ENCODE peak calls at places on chromosomes 2 and 18, in five cellular contexts. Y is osteocyte; E is right atrium auricular region; C is stimulated activated naive CD4-positive, alpha-beta T cell treated with Interleukin-2 at 50 U/mL for 16 hours; K is substantia nigra. H is an unnamed sample.

GRCh38 chr18:49114556-49114955 is 163.8 kb upstream of the SMAD7 start:
- DNase-seq in C (no peak), K (no peak), E (no peak), Y (no peak), H (no peak)

GRCh38 chr18:37251679-37252078 is 313.9 kb downstream of the CELF4 start:
- DNase-seq in K (no peak), C (no peak), E (no peak), Y (no peak), H (no peak)

GRCh38 chr2:19868705-19869550 is 32.9 kb downstream of the TTC32 start:
- DNase-seq in K (no peak), E (no peak), C (peak), Y (no peak), H (no peak)

GRCh38 chr2:157782057-157782845 is 93.9 kb downstream of the ACVR1 start:
- DNase-seq in E (no peak), C (no peak), Y (no peak), K (no peak), H (no peak)

GRCh38 chr18:79484661-79485621 is 89.2 kb downstream of the NFATC1 start:
- DNase-seq in C (no peak), Y (peak), K (no peak), E (peak), H (no peak)

GRCh38 chr2:113211226-113212105 is 37.7 kb downstream of the PSD4 start:
- DNase-seq in K (no peak), C (no peak), E (peak), Y (no peak), H (no peak)

GRCh38 chr2:213219816-213220215 is 64.4 kb upstream of the SPAG16 start:
- DNase-seq in Y (no peak), C (no peak), K (no peak), E (no peak), H (no peak)

GRCh38 chr18:13563390-13563805 is 163.0 kb downstream of the FAM210A start:
- DNase-seq in Y (no peak), K (no peak), C (no peak), E (no peak), H (no peak)

GRCh38 chr2:176056411-176056810 is 27.4 kb downstream of the EVX2 start:
- DNase-seq in C (no peak), Y (no peak), E (no peak), K (no peak), H (peak)

GRCh38 chr18:24704921-24705620 is 244.6 kb downstream of the HRH4 start:
- DNase-seq in K (no peak), Y (no peak), C (no peak), E (no peak), H (peak)

GRCh38 chr18:68735498-68736343 is 20.8 kb upstream of the TMX3 start:
- DNase-seq in K (no peak), C (no peak), Y (no peak), E (no peak), H (peak)

GRCh38 chr2:112799291-112799975 is 15.1 kb upstream of the IL1A start:
- DNase-seq in C (no peak), Y (no peak), E (no peak), K (no peak), H (no peak)

GRCh38 chr2:192090878-192091277 is 103.9 kb downstream of the TMEFF2 start:
- DNase-seq in Y (no peak), C (no peak), K (no peak), E (no peak), H (peak)

GRCh38 chr2:188495990-188496431 is 204.3 kb downstream of the GULP1 start:
- DNase-seq in K (no peak), E (no peak), Y (no peak), C (no peak), H (no peak)

GRCh38 chr2:25310965-25311865 is 30.5 kb downstream of the DNMT3A start:
- DNase-seq in E (no peak), Y (no peak), K (no peak), C (no peak), H (peak)

GRCh38 chr2:215429424-215429823 is 6.4 kb downstream of the FN1 start:
- DNase-seq in C (no peak), Y (no peak), K (no peak), E (no peak), H (no peak)

GRCh38 chr2:155546715-155547555 is 785.6 kb downstream of the NR4A2 start:
- DNase-seq in E (no peak), K (no peak), C (no peak), Y (no peak), H (peak)

GRCh38 chr2:38750011-38750792 is 959 bp downstream of the SRSF7 start:
- DNase-seq in Y (no peak), E (no peak), K (peak), C (peak), H (no peak)

GRCh38 chr2:5914831-5915611 is 222.8 kb downstream of the SOX11 start:
- DNase-seq in Y (peak), E (no peak), K (no peak), C (no peak), H (no peak)

GRCh38 chr2:71690231-71690834 is 237.0 kb downstream of the DYSF start:
- DNase-seq in K (no peak), C (no peak), Y (no peak), E (no peak), H (no peak)

GRCh38 chr18:5253910-5254309 is 41.6 kb downstream of the ZBTB14 start:
- DNase-seq in Y (no peak), K (no peak), C (no peak), E (no peak), H (no peak)

H was measured in NCI-H1694.